ENCODE peak calls at places on chromosomes 13 and 19, in four cellular contexts. X is KBM-7; A is COR-L47; Y is activated CD8-positive, alpha-beta memory T cell treated with anti-CD3 and anti-CD28 coated beads for 1 hour. D is an unnamed sample.
A peak's percentile ranks its signal among the peaks of the same experiment; 100 is the strongest.

GRCh38 chr13:73481877-73482445 is 423.2 kb downstream of the KLF5 start:
- DNase-seq in X (no peak), A (no peak), Y (no peak), D (no peak)

GRCh38 chr19:56155124-56155687 is 14.1 kb downstream of the ZNF444 start:
- DNase-seq in X (no peak), A (no peak), Y (no peak), D (no peak)

GRCh38 chr13:85386424-85386823 is 412.8 kb downstream of the SLITRK6 start:
- DNase-seq in X (no peak), A (peak; percentile 46), Y (no peak), D (no peak)

GRCh38 chr19:2663920-2664571 is 38.4 kb downstream of the GNG7 start:
- DNase-seq in X (peak; percentile 44), A (no peak), Y (no peak), D (peak; percentile 1)

GRCh38 chr19:50722248-50723013 is 733 bp upstream of the CLEC11A start:
- DNase-seq in X (no peak), A (no peak), Y (no peak), D (no peak)

GRCh38 chr13:95497307-95497943 is 55.1 kb upstream of the CLDN10 start:
- DNase-seq in X (peak; percentile 58), A (no peak), Y (no peak), D (peak; percentile 80)

GRCh38 chr19:47113446-47114348 is at the start of gene ZC3H4:
- DNase-seq in X (peak; percentile 95), A (peak; percentile 93), Y (peak; percentile 93), D (peak; percentile 85)

GRCh38 chr19:49362926-49363264 is 679 bp upstream of the TEAD2 start:
- DNase-seq in X (peak; percentile 18), A (no peak), Y (no peak), D (no peak)

GRCh38 chr19:20423381-20424207 is 142.0 kb downstream of the ZNF737 start:
- DNase-seq in X (no peak), A (no peak), Y (no peak), D (peak; percentile 74)

GRCh38 chr13:39417643-39418042 is 185.3 kb downstream of the LHFPL6 start:
- DNase-seq in X (no peak), A (no peak), Y (no peak), D (no peak)

GRCh38 chr19:4754248-4754647 is 30.6 kb upstream of the DPP9 start:
- DNase-seq in X (peak; percentile 69), A (no peak), Y (no peak), D (no peak)

D was measured in AML-193.